ENCODE peak calls at places on chromosome 22, in five cellular contexts. Q is hypothalamus; C is naive thymus-derived CD8-positive, alpha-beta T cell; R is EH; L is non-pigmented ciliary epithelial cell. P is an unnamed sample.

GRCh38 chr22:23376256-23376655 is 195.9 kb downstream of the BCR start:
- DNase-seq in C (peak; percentile 7), R (peak; percentile 29), Q (no peak), L (no peak), P (peak; percentile 17)

GRCh38 chr22:27820896-27821866 is 19.6 kb upstream of the MN1 start:
- DNase-seq in Q (no peak), L (no peak), R (no peak), C (no peak), P (no peak)

GRCh38 chr22:45164217-45165123 is 745 bp downstream of the NUP50 start:
- DNase-seq in Q (no peak), R (peak; percentile 20), C (peak; percentile 31), L (no peak), P (peak; percentile 16)

GRCh38 chr22:48106215-48106614 is 1343.8 kb downstream of the TBC1D22A start:
- DNase-seq in C (no peak), Q (no peak), L (no peak), R (no peak), P (no peak)

GRCh38 chr22:20584872-20585639 is 77.6 kb downstream of the MED15 start:
- DNase-seq in Q (no peak), C (no peak), R (no peak), L (no peak), P (no peak)

GRCh38 chr22:22479999-22480532 is 28.5 kb downstream of the ZNF280B start:
- DNase-seq in C (no peak), R (peak; percentile 40), Q (no peak), L (no peak), P (peak; percentile 47)

GRCh38 chr22:19941365-19942070 is at the start of the genes COMT and TXNRD2:
- DNase-seq in R (peak; percentile 77), C (peak; percentile 76), Q (peak; percentile 54), L (no peak), P (peak; percentile 52)

GRCh38 chr22:50718352-50718709 is 19.7 kb upstream of the ACR start:
- DNase-seq in C (no peak), Q (no peak), R (no peak), L (no peak), P (no peak)

GRCh38 chr22:38572065-38572464 is 2.1 kb upstream of the DMC1 start:
- DNase-seq in R (peak; percentile 64), Q (no peak), L (no peak), C (peak; percentile 38), P (peak; percentile 67)

GRCh38 chr22:24819941-24820461 is 14.0 kb downstream of the SGSM1 start:
- DNase-seq in L (no peak), C (no peak), Q (peak; percentile 61), R (no peak), P (no peak)

GRCh38 chr22:44130076-44130711 is 50.5 kb upstream of the PARVG start:
- DNase-seq in R (no peak), Q (no peak), L (no peak), C (no peak), P (peak; percentile 7)

GRCh38 chr22:20216863-20217499 is 51.1 kb downstream of the RTN4R start:
- DNase-seq in C (no peak), R (no peak), L (no peak), Q (no peak), P (no peak)

P was measured in fibroblast of mammary gland.